ENCODE peak calls at places on chromosome 15, in five cellular contexts. R is HFFc6, I is fibroblast of the aortic adventitia, Z is bronchial epithelial cell, D is GOT3. W is an unnamed sample.

GRCh38 chr15:68644088-68644904 is 65.5 kb downstream of the CORO2B start:
- DNase-seq in D (no peak), I (peak), R (peak), Z (peak), W (no peak)

GRCh38 chr15:51765751-51766150 is 14.4 kb downstream of the TMOD2 start:
- DNase-seq in D (no peak), Z (no peak), R (no peak), I (no peak), W (no peak)

GRCh38 chr15:41881925-41882688 is 11.7 kb downstream of the SPTBN5 start:
- DNase-seq in R (no peak), Z (no peak), D (no peak), I (no peak), W (no peak)

GRCh38 chr15:93223803-93224202 is 134.8 kb upstream of the RGMA start:
- DNase-seq in D (no peak), Z (no peak), I (no peak), R (no peak), W (no peak)

GRCh38 chr15:71433402-71433801 is 318.1 kb downstream of the THSD4 start:
- DNase-seq in D (no peak), Z (no peak), I (no peak), R (no peak), W (no peak)

GRCh38 chr15:36798366-36798765 is 218.9 kb downstream of the CDIN1 start:
- DNase-seq in D (no peak), Z (no peak), R (peak), I (peak), W (no peak)

GRCh38 chr15:83178869-83179325 is 28.7 kb downstream of the HDGFL3 start:
- DNase-seq in R (no peak), D (no peak), I (no peak), Z (no peak), W (no peak)

GRCh38 chr15:31977812-31978662 is 52.3 kb upstream of the CHRNA7 start:
- DNase-seq in I (peak), Z (peak), D (no peak), R (peak), W (peak)